ENCODE peak calls at places on chromosomes 5 and 9, in ten cellular contexts. J, Q, R, G, F, Y, N, E, C and Z are unnamed samples.
A peak's percentile ranks its signal among the peaks of the same experiment; 100 is the strongest.

GRCh38 chr5:124868661-124869060 is 122.2 kb upstream of the ZNF608 start:
- DNase-seq in N (no peak), F (no peak), J (no peak), Q (no peak), Y (no peak), C (no peak), R (no peak), G (no peak), E (no peak), Z (no peak)

GRCh38 chr9:136082496-136083361 is 12.4 kb downstream of the NACC2 start:
- DNase-seq in J (no peak), G (no peak), Y (no peak), N (no peak), Q (no peak), R (no peak), F (no peak), C (no peak), E (peak; percentile 14), Z (no peak)

GRCh38 chr5:115954144-115954543 is 8.1 kb upstream of the LVRN start:
- DNase-seq in F (no peak), Y (no peak), J (no peak), R (no peak), C (no peak), G (no peak), E (no peak), N (no peak), Q (no peak), Z (no peak)

GRCh38 chr9:71795097-71795807 is 26.9 kb upstream of the CEMIP2 start:
- DNase-seq in E (no peak), R (no peak), C (no peak), F (no peak), Q (no peak), J (no peak), G (no peak), N (no peak), Y (no peak), Z (no peak)

GRCh38 chr9:88425538-88425950 is 37.3 kb downstream of the SPIN1 start:
- DNase-seq in Q (no peak), R (no peak), C (no peak), E (no peak), J (peak; percentile 4), F (no peak), N (peak; percentile 45), G (no peak), Y (no peak), Z (no peak)

GRCh38 chr5:138503487-138504270 is 38.4 kb downstream of the EGR1 start:
- DNase-seq in G (peak; percentile 34), F (peak; percentile 33), N (peak; percentile 78), E (peak; percentile 42), Y (peak; percentile 44), Q (peak; percentile 38), J (peak; percentile 66), R (no peak), C (peak; percentile 47), Z (no peak)

GRCh38 chr9:94212531-94212930 is 46.6 kb upstream of the ZNF169 start:
- DNase-seq in N (no peak), R (no peak), J (no peak), Y (no peak), Q (no peak), G (no peak), E (no peak), F (no peak), C (no peak), Z (no peak)

GRCh38 chr9:79482078-79482477 is 89.7 kb upstream of the TLE4 start:
- DNase-seq in Y (no peak), C (no peak), N (no peak), R (no peak), F (no peak), G (no peak), J (no peak), E (no peak), Q (no peak), Z (no peak)

GRCh38 chr9:3848445-3849114 is 322.8 kb upstream of the RFX3 start:
- DNase-seq in G (no peak), F (no peak), Q (peak; percentile 66), C (peak; percentile 17), R (no peak), J (peak; percentile 43), N (peak; percentile 57), Y (no peak), E (no peak), Z (peak; percentile 26)

GRCh38 chr9:124442360-124442759 is 7.9 kb upstream of the ADGRD2 start:
- DNase-seq in E (no peak), N (no peak), Y (no peak), F (no peak), Q (no peak), J (no peak), R (no peak), G (no peak), C (no peak), Z (no peak)

GRCh38 chr5:107331882-107332281 is 338.9 kb downstream of the EFNA5 start:
- DNase-seq in J (peak; percentile 25), N (peak; percentile 41), C (no peak), E (no peak), G (no peak), F (no peak), Y (no peak), R (no peak), Q (no peak), Z (no peak)

DNA sequence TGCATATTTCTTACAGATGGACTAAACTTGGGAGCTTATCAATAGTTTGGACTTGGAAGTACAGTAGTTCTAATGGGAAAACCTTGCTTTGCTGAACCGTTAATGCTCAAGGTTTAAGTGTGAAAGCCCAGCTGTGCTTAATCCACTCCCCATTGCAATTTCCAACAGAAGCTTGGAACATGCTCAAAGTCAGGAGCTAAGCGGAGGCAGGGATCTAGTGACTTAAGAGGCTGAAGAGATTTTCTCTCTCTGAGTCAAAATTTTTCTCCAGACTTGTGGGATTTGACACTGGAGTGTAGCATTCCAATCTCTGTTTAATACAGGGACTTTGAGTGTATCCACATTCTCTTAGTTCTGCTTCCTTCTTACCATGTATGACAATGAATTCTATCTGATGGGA is 471.8 kb downstream of the KIF4B start:
- DNase-seq in E (no peak), Y (no peak), C (no peak), Q (no peak), R (no peak), J (no peak), G (no peak), N (no peak), F (no peak), Z (no peak)
- TF ChIP-seq CTCF in E (no peak), Y (no peak), C (no peak), Q (no peak), R (no peak), J (no peak), G (no peak), N (no peak), F (no peak), Z (no peak)

GRCh38 chr5:39005566-39006232 is 68.5 kb downstream of the RICTOR start:
- DNase-seq in J (peak; percentile 55), F (peak; percentile 20), Y (no peak), Q (no peak), E (no peak), C (no peak), G (no peak), N (peak; percentile 42), R (no peak), Z (no peak)
- TF ChIP-seq CTCF in J (peak; percentile 80), F (peak; percentile 51), Y (peak; percentile 39), Q (no peak), E (no peak), C (peak; percentile 36), G (peak; percentile 20), N (peak; percentile 31), R (no peak), Z (no peak)

GRCh38 chr9:106286249-106286648 is 576.7 kb upstream of the ZNF462 start:
- DNase-seq in G (no peak), Y (no peak), J (peak; percentile 51), Q (peak; percentile 26), R (no peak), N (no peak), F (no peak), C (peak; percentile 45), E (peak; percentile 27), Z (peak; percentile 25)

GRCh38 chr9:106288689-106289088 is 574.3 kb upstream of the ZNF462 start:
- DNase-seq in Y (no peak), N (no peak), R (peak; percentile 63), C (no peak), G (no peak), J (no peak), E (no peak), F (no peak), Q (no peak), Z (no peak)

GRCh38 chr9:106287108-106287631 is 575.8 kb upstream of the ZNF462 start:
- DNase-seq in Q (peak; percentile 6), E (peak; percentile 80), F (no peak), C (peak; percentile 66), N (no peak), Y (peak; percentile 32), J (no peak), R (peak; percentile 75), G (no peak), Z (peak; percentile 25)

DNA sequence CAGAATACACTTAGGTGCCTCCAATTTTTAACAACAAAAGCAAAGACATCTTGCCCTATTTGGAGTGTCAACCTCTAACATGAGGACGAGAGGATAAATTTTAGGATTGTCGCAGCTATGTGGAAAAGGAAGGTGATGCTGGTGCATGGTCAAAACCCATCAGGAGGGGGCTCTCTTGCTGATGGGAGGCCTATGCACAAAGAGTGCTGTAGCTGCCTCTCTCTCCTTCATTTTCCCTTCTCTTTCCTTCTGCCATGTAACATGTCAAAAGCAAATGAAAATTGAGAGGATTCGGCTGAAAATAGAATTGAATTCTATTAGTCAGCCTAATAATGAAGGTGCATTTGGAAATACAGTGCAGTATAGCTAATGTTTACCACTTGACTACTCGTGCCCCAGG is 578.7 kb upstream of the ZNF462 start:
- DNase-seq in C (peak; percentile 38), J (peak; percentile 23), F (no peak), R (no peak), E (no peak), Y (no peak), G (no peak), Q (no peak), N (no peak), Z (peak; percentile 48)
- TF ChIP-seq CTCF in C (peak; percentile 56), J (peak; percentile 52), F (peak; percentile 51), R (no peak), E (no peak), Y (no peak), G (peak; percentile 30), Q (peak; percentile 29), N (no peak), Z (peak; percentile 25)

DNA sequence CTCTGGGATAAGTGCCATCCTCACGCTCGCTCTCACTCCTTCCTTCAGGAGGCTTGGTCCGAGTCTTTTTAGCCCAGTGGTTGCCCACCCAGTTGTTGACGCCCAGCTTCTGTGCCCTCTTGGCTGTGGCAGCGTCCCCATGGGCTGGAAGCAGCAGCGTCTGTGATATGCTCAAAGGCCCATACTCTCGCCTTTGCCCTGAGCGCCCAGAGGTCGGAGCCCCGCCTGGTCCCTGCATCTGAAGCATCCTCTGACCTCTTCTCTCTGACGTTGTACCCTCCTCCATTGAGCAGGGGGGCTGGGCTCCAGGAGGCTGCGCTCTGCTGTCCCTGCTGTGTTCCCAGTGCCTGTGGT is 78.0 kb upstream of the CACNA1B start:
- DNase-seq in N (no peak), F (no peak), E (no peak), Q (no peak), R (no peak), Y (no peak), J (no peak), G (no peak), C (no peak), Z (no peak)
- TF ChIP-seq CTCF in N (no peak), F (no peak), E (no peak), Q (no peak), R (no peak), Y (no peak), J (no peak), G (no peak), C (no peak), Z (no peak)

GRCh38 chr9:105296889-105297288 is 52.4 kb downstream of the SLC44A1 start:
- DNase-seq in R (no peak), Q (no peak), F (peak; percentile 92), J (peak; percentile 66), N (peak; percentile 99), C (no peak), Y (no peak), G (peak; percentile 18), E (no peak), Z (no peak)
- TF ChIP-seq CTCF in R (no peak), Q (no peak), F (no peak), J (no peak), N (no peak), C (no peak), Y (no peak), G (no peak), E (no peak), Z (no peak)